ENCODE peak calls at places on chromosome 11, in five cellular contexts. One of them, this sample, is unnamed.
A peak's percentile ranks its signal among the peaks of the same experiment; 100 is the strongest.

GRCh38 chr11:59756845-59757244 is 1.7 kb downstream of the STX3 start:
- DNase-seq in astrocyte of the spinal cord: peak; percentile 5
- DNase-seq in A549: peak; percentile 36
- DNase-seq in cardiac muscle cell: no peak
- DNase-seq in fibroblast of the aortic adventitia: peak; percentile 12
- DNase-seq in this sample: no peak

GRCh38 chr11:72618801-72619200 is 55.4 kb downstream of the PDE2A start:
- DNase-seq in A549: no peak
- DNase-seq in fibroblast of the aortic adventitia: peak; percentile 20
- DNase-seq in cardiac muscle cell: no peak
- DNase-seq in astrocyte of the spinal cord: no peak
- DNase-seq in this sample: no peak

GRCh38 chr11:74307409-74307808 is 4.0 kb downstream of the P4HA3 start:
- DNase-seq in cardiac muscle cell: peak; percentile 9
- DNase-seq in astrocyte of the spinal cord: peak; percentile 84
- DNase-seq in fibroblast of the aortic adventitia: peak; percentile 87
- DNase-seq in A549: no peak
- DNase-seq in this sample: no peak

GRCh38 chr11:85423331-85423730 is 203.8 kb downstream of the DLG2 start:
- DNase-seq in fibroblast of the aortic adventitia: no peak
- DNase-seq in astrocyte of the spinal cord: no peak
- DNase-seq in A549: no peak
- DNase-seq in cardiac muscle cell: no peak
- DNase-seq in this sample: no peak

GRCh38 chr11:71311928-71312510 is 59.6 kb upstream of the SHANK2 start:
- DNase-seq in fibroblast of the aortic adventitia: no peak
- DNase-seq in astrocyte of the spinal cord: no peak
- DNase-seq in cardiac muscle cell: no peak
- DNase-seq in A549: no peak
- DNase-seq in this sample: no peak

GRCh38 chr11:88680806-88681205 is 343.3 kb upstream of the CTSC start:
- DNase-seq in astrocyte of the spinal cord: peak; percentile 2
- DNase-seq in cardiac muscle cell: no peak
- DNase-seq in fibroblast of the aortic adventitia: peak; percentile 5
- DNase-seq in A549: no peak
- DNase-seq in this sample: no peak

GRCh38 chr11:59800390-59801037 is 10.1 kb downstream of the MRPL16 start:
- DNase-seq in astrocyte of the spinal cord: no peak
- DNase-seq in cardiac muscle cell: no peak
- DNase-seq in A549: no peak
- DNase-seq in fibroblast of the aortic adventitia: no peak
- DNase-seq in this sample: no peak

GRCh38 chr11:703515-703914 is 2.5 kb upstream of the EPS8L2 start:
- DNase-seq in A549: no peak
- DNase-seq in fibroblast of the aortic adventitia: no peak
- DNase-seq in cardiac muscle cell: no peak
- DNase-seq in astrocyte of the spinal cord: no peak
- DNase-seq in this sample: no peak

GRCh38 chr11:5550440-5551095 is 2.2 kb upstream of the OR52H1 start:
- DNase-seq in A549: no peak
- DNase-seq in astrocyte of the spinal cord: peak; percentile 75
- DNase-seq in fibroblast of the aortic adventitia: peak; percentile 67
- DNase-seq in cardiac muscle cell: no peak
- DNase-seq in this sample: peak; percentile 40

GRCh38 chr11:75776546-75776945 is 8.0 kb downstream of the DGAT2 start:
- DNase-seq in A549: no peak
- DNase-seq in fibroblast of the aortic adventitia: no peak
- DNase-seq in cardiac muscle cell: no peak
- DNase-seq in astrocyte of the spinal cord: no peak
- DNase-seq in this sample: no peak

GRCh38 chr11:645536-645935 is 8.5 kb downstream of the DRD4 start:
- DNase-seq in cardiac muscle cell: no peak
- DNase-seq in fibroblast of the aortic adventitia: no peak
- DNase-seq in A549: no peak
- DNase-seq in astrocyte of the spinal cord: no peak
- DNase-seq in this sample: no peak

GRCh38 chr11:125451400-125452124 is 44.5 kb downstream of the FEZ1 start:
- DNase-seq in A549: no peak
- DNase-seq in cardiac muscle cell: peak; percentile 87
- DNase-seq in astrocyte of the spinal cord: no peak
- DNase-seq in fibroblast of the aortic adventitia: peak; percentile 46
- DNase-seq in this sample: no peak

GRCh38 chr11:60184824-60185511 is 2.1 kb upstream of the MS4A6A start:
- DNase-seq in fibroblast of the aortic adventitia: no peak
- DNase-seq in A549: no peak
- DNase-seq in cardiac muscle cell: no peak
- DNase-seq in astrocyte of the spinal cord: no peak
- DNase-seq in this sample: no peak

GRCh38 chr11:67384851-67385366 is 6.9 kb upstream of the RAD9A start:
- DNase-seq in fibroblast of the aortic adventitia: peak; percentile 58
- DNase-seq in astrocyte of the spinal cord: peak; percentile 43
- DNase-seq in cardiac muscle cell: no peak
- DNase-seq in A549: no peak
- DNase-seq in this sample: no peak

GRCh38 chr11:102807921-102808320 is 10.0 kb upstream of the MMP1 start:
- DNase-seq in fibroblast of the aortic adventitia: no peak
- DNase-seq in A549: peak; percentile 33
- DNase-seq in astrocyte of the spinal cord: peak; percentile 32
- DNase-seq in cardiac muscle cell: no peak
- DNase-seq in this sample: no peak
- TF ChIP-seq CTCF in fibroblast of the aortic adventitia: peak; percentile 30
- TF ChIP-seq CTCF in A549: peak; percentile 47
- TF ChIP-seq CTCF in astrocyte of the spinal cord: peak; percentile 48
- TF ChIP-seq CTCF in cardiac muscle cell: peak; percentile 36
- TF ChIP-seq CTCF in this sample: peak; percentile 10

GRCh38 chr11:83060965-83061364 is 10.7 kb downstream of the RAB30 start:
- DNase-seq in cardiac muscle cell: no peak
- DNase-seq in A549: no peak
- DNase-seq in astrocyte of the spinal cord: no peak
- DNase-seq in fibroblast of the aortic adventitia: no peak
- DNase-seq in this sample: no peak

GRCh38 chr11:83063073-83063754 is 8.5 kb downstream of the RAB30 start:
- DNase-seq in astrocyte of the spinal cord: peak; percentile 81
- DNase-seq in cardiac muscle cell: no peak
- DNase-seq in fibroblast of the aortic adventitia: peak; percentile 78
- DNase-seq in A549: peak; percentile 36
- DNase-seq in this sample: peak; percentile 40

GRCh38 chr11:83061883-83062282 is 9.8 kb downstream of the RAB30 start:
- DNase-seq in astrocyte of the spinal cord: no peak
- DNase-seq in cardiac muscle cell: no peak
- DNase-seq in A549: no peak
- DNase-seq in fibroblast of the aortic adventitia: no peak
- DNase-seq in this sample: no peak

GRCh38 chr11:83068573-83068972 is 3.1 kb downstream of the RAB30 start:
- DNase-seq in A549: no peak
- DNase-seq in astrocyte of the spinal cord: no peak
- DNase-seq in cardiac muscle cell: no peak
- DNase-seq in fibroblast of the aortic adventitia: no peak
- DNase-seq in this sample: no peak

DNA sequence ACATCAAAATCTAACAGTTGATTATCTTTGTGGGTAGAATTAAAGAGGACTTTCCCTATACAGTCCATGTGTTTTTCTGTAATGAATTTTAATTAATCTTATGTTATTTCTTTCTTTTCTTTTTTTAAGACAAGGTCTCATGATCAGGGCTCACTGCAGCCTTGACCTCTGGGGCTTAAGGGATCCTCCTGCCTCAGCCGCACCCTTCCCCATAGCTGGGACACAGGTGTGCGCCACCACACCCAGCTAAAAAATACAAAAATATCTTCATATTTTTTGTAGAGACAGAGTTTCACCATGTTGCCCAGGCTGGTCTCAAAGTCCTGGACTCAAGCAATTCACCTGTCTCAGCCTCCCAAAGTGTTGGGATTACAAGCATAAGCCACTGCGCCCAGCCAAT is 7.7 kb downstream of the RAB30 start:
- DNase-seq in A549: no peak
- DNase-seq in astrocyte of the spinal cord: no peak
- DNase-seq in fibroblast of the aortic adventitia: no peak
- DNase-seq in cardiac muscle cell: no peak
- DNase-seq in this sample: no peak
- H3K4me3 ChIP-seq in A549: no peak overlapping the region
- H3K4me3 ChIP-seq in astrocyte of the spinal cord: no peak overlapping the region
- H3K4me3 ChIP-seq in fibroblast of the aortic adventitia: no peak overlapping the region
- H3K4me3 ChIP-seq in cardiac muscle cell: no peak overlapping the region
- H3K4me3 ChIP-seq in this sample: no peak overlapping the region

DNA sequence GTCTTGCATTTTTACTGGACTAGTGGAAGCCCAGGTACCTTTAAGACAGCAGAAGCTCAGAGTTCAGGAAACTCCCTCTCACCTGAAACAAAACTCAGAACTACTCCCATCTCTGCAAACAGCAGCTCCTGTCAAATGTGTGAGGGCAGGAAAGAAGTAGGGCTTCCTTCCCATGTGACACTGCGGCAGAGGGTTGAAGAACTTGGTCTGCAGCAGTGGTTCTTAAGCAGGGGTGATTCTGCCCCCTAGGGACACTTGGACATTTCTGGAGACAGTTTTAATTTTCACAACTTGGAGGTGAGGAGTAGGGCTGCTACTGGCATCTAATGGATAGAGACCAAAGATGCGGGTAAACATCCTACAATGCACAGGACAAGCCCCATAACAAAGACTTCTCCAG is 63.4 kb downstream of the RCN1 start:
- DNase-seq in astrocyte of the spinal cord: peak; percentile 25
- DNase-seq in cardiac muscle cell: no peak
- DNase-seq in fibroblast of the aortic adventitia: peak; percentile 16
- DNase-seq in A549: no peak
- DNase-seq in this sample: no peak
- TF ChIP-seq CTCF in astrocyte of the spinal cord: peak; percentile 18
- TF ChIP-seq CTCF in cardiac muscle cell: peak; percentile 31
- TF ChIP-seq CTCF in fibroblast of the aortic adventitia: no peak
- TF ChIP-seq CTCF in A549: no peak
- TF ChIP-seq CTCF in this sample: no peak

DNA sequence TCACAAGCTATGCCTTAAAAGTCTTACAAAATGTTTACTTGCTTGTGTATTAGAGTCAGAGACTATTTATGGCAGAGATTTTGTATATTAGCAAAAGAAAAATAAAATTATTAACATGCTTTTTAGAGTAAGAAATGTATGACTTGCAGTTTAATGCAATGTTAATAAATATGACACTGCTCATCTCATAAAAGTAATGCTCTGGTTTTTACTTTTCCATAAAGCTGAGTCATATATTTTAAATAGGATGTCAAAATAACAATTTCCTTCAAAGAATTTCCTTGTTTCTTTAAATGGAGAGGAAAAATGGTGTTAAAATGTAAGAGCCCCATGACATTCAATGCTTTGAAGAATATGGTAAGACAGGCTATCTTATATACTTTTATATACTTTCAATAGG is 16.3 kb upstream of the RDX start:
- DNase-seq in cardiac muscle cell: no peak
- DNase-seq in A549: no peak
- DNase-seq in fibroblast of the aortic adventitia: no peak
- DNase-seq in astrocyte of the spinal cord: no peak
- DNase-seq in this sample: no peak
- H3K4me3 ChIP-seq in cardiac muscle cell: no peak overlapping the region
- H3K4me3 ChIP-seq in A549: no peak overlapping the region
- H3K4me3 ChIP-seq in fibroblast of the aortic adventitia: no peak overlapping the region
- H3K4me3 ChIP-seq in astrocyte of the spinal cord: no peak overlapping the region
- H3K4me3 ChIP-seq in this sample: no peak overlapping the region

GRCh38 chr11:43947003-43947500 is 4.6 kb downstream of the C11orf96 start:
- DNase-seq in A549: no peak
- DNase-seq in cardiac muscle cell: peak; percentile 52
- DNase-seq in fibroblast of the aortic adventitia: no peak
- DNase-seq in astrocyte of the spinal cord: no peak
- DNase-seq in this sample: no peak

GRCh38 chr11:43943931-43944751 is 1.7 kb downstream of the C11orf96 start:
- DNase-seq in A549: peak; percentile 25
- DNase-seq in astrocyte of the spinal cord: peak; percentile 63
- DNase-seq in fibroblast of the aortic adventitia: no peak
- DNase-seq in cardiac muscle cell: peak; percentile 47
- DNase-seq in this sample: no peak

GRCh38 chr11:43942651-43943356 is 367 bp downstream of the C11orf96 start:
- DNase-seq in fibroblast of the aortic adventitia: no peak
- DNase-seq in A549: peak; percentile 28
- DNase-seq in astrocyte of the spinal cord: peak; percentile 52
- DNase-seq in cardiac muscle cell: peak; percentile 52
- DNase-seq in this sample: no peak

GRCh38 chr11:43943357-43943930 is 1.0 kb downstream of the C11orf96 start:
- DNase-seq in cardiac muscle cell: peak; percentile 54
- DNase-seq in fibroblast of the aortic adventitia: no peak
- DNase-seq in astrocyte of the spinal cord: no peak
- DNase-seq in A549: no peak
- DNase-seq in this sample: no peak

DNA sequence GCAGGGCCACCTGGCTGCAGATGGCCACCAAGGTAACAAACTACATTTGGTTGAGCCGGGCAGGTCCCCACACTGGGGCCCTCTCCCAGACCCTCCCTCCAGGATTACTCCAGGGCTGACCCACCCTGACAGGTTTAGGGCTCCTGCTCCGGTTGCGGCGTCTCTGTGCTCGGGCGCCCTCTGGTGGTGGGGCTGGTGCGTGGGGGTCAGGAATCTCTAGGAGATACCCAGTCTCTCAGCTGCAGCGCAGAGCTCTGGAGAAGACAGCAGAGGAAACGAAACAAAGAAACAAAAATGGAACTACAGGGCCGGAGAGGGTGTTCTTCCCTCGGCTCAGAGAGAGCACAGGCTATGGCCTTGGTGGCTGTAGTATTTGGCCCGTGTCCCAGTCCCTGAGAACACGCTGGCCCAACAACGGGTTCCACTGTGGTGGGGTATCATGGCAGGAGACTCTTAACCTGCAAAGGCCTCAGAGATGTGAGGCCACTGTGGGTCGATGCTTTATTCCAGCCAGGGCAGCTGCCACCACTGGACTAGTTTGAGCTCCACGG is 2.4 kb downstream of the C11orf96 start:
- DNase-seq in cardiac muscle cell: peak; percentile 44
- DNase-seq in astrocyte of the spinal cord: no peak
- DNase-seq in fibroblast of the aortic adventitia: no peak
- DNase-seq in A549: peak; percentile 79
- DNase-seq in this sample: no peak
- TF ChIP-seq CTCF in cardiac muscle cell: peak; percentile 85
- TF ChIP-seq CTCF in astrocyte of the spinal cord: peak; percentile 79
- TF ChIP-seq CTCF in fibroblast of the aortic adventitia: peak; percentile 67
- TF ChIP-seq CTCF in A549: peak; percentile 91
- TF ChIP-seq CTCF in this sample: peak; percentile 84

DNA sequence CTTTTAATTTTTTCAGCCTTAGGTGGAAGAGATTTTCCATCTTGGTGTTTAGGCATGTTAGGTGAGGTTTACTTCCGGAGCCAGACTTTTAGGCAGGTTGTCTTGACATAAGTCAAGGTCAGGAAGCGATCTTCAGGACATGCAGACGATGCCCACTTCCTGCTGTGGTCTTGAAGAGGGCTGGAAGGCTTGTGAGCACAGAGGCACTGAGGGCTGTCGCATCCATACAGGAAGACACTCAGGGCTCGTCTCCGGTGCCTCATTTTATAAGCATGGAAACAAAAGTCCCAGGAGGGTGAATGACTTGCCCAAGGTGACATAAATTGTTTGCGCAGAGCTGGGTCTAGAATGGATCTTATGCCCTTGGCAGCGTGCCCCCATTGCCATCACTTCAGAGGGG is 30.8 kb downstream of the MARK2 start:
- DNase-seq in fibroblast of the aortic adventitia: no peak
- DNase-seq in A549: no peak
- DNase-seq in astrocyte of the spinal cord: no peak
- DNase-seq in cardiac muscle cell: no peak
- DNase-seq in this sample: no peak
- H3K4me3 ChIP-seq in fibroblast of the aortic adventitia: no peak overlapping the region
- H3K4me3 ChIP-seq in A549: no peak overlapping the region
- H3K4me3 ChIP-seq in astrocyte of the spinal cord: no peak overlapping the region
- H3K4me3 ChIP-seq in cardiac muscle cell: no peak overlapping the region
- H3K4me3 ChIP-seq in this sample: no peak overlapping the region

This sample was measured in AG04449.